ENCODE peak calls at places on chromosome 15, in four cellular contexts. L is upper lobe of right lung; D is stimulated activated CD4-positive, alpha-beta T cell treated with anti-CD3 and anti-CD28 coated beads, Interleukin-1b, Interleukin-23, amount 100 ng/mL, for 48 hours; E is transverse colon. C is an unnamed sample.

GRCh38 chr15:70259030-70259424 is 161.3 kb upstream of the TLE3 start:
- DNase-seq in E (peak; percentile 65), L (peak; percentile 82), D (no peak), C (peak; percentile 42)

GRCh38 chr15:80770356-80770705 is 8.8 kb upstream of the CEMIP start:
- DNase-seq in L (no peak), E (no peak), D (no peak), C (no peak)

GRCh38 chr15:43220991-43221403 is at the start of gene EPB42:
- DNase-seq in L (no peak), E (no peak), D (no peak), C (no peak)

GRCh38 chr15:92429378-92430066 is 35.8 kb downstream of the ST8SIA2 start:
- DNase-seq in D (no peak), L (no peak), E (no peak), C (no peak)

GRCh38 chr15:85504739-85505676 is 124.6 kb downstream of the AKAP13 start:
- DNase-seq in L (no peak), D (peak; percentile 16), E (peak; percentile 46), C (peak; percentile 51)

GRCh38 chr15:95259513-95259912 is 1028.2 kb downstream of the MCTP2 start:
- DNase-seq in E (peak; percentile 49), D (peak; percentile 42), L (no peak), C (no peak)

GRCh38 chr15:26970712-26971210 is at the start of gene GABRG3:
- DNase-seq in D (no peak), L (no peak), E (no peak), C (no peak)

GRCh38 chr15:64507293-64507802 is 47.0 kb downstream of the ZNF609 start:
- DNase-seq in L (peak; percentile 80), D (peak; percentile 50), E (peak; percentile 74), C (no peak)

GRCh38 chr15:74613089-74613952 is 2.3 kb upstream of the CLK3 start:
- DNase-seq in E (no peak), D (no peak), L (no peak), C (no peak)

GRCh38 chr15:91926871-91927270 is 73.4 kb downstream of the SLCO3A1 start:
- DNase-seq in E (no peak), D (no peak), L (no peak), C (no peak)

GRCh38 chr15:96331942-96332853 is 1.7 kb downstream of the NR2F2 start:
- DNase-seq in D (no peak), L (peak; percentile 80), E (peak; percentile 41), C (no peak)

GRCh38 chr15:50767332-50767861 is 1.9 kb upstream of the SPPL2A start:
- DNase-seq in E (no peak), L (no peak), D (no peak), C (no peak)

GRCh38 chr15:31325432-31325975 is 1.1 kb upstream of the KLF13 start:
- DNase-seq in E (peak; percentile 77), L (peak; percentile 91), D (peak; percentile 38), C (peak; percentile 48)

GRCh38 chr15:53658827-53659226 is 100.6 kb downstream of the WDR72 start:
- DNase-seq in D (no peak), E (no peak), L (no peak), C (no peak)

GRCh38 chr15:70053006-70053702 is 44.6 kb downstream of the TLE3 start:
- DNase-seq in E (no peak), D (no peak), L (no peak), C (no peak)

GRCh38 chr15:60004019-60004845 is at the start of gene FOXB1:
- DNase-seq in L (no peak), D (no peak), E (no peak), C (no peak)

C was measured in memory B cell.